ENCODE peak calls at places on chromosomes 13 and 19, in nine cellular contexts. X, M, E, U, W, P, L, S and O are unnamed samples.

GRCh38 chr13:105530468-105530867 is 1005.0 kb downstream of the EFNB2 start:
- DNase-seq in S (no peak), U (no peak), M (no peak), X (no peak), L (no peak), E (no peak), W (no peak), P (no peak), O (no peak)

GRCh38 chr19:3801412-3802096 is 15.4 kb upstream of the MATK start:
- DNase-seq in L (peak), P (no peak), E (no peak), U (peak), M (no peak), X (no peak), S (peak), W (peak), O (no peak)

GRCh38 chr19:18112989-18113478 is 15.5 kb downstream of the MAST3 start:
- DNase-seq in M (peak), U (peak), L (peak), E (peak), S (peak), P (no peak), W (peak), X (peak), O (peak)

GRCh38 chr13:22596157-22596863 is 584.5 kb upstream of the SGCG start:
- DNase-seq in L (no peak), P (no peak), X (no peak), U (no peak), E (no peak), W (no peak), S (no peak), M (no peak), O (no peak)

GRCh38 chr19:33679696-33680095 is 57.9 kb downstream of the CHST8 start:
- DNase-seq in S (no peak), U (no peak), L (no peak), X (no peak), M (no peak), P (no peak), W (no peak), E (no peak), O (no peak)

GRCh38 chr19:34269968-34270621 is 15.7 kb downstream of the GARRE1 start:
- DNase-seq in U (no peak), M (peak), W (no peak), E (no peak), L (no peak), S (peak), P (peak), X (peak), O (peak)

GRCh38 chr13:72144625-72145024 is 277.6 kb upstream of the DACH1 start:
- DNase-seq in L (no peak), U (no peak), W (no peak), P (no peak), E (no peak), M (no peak), S (no peak), X (no peak), O (no peak)

GRCh38 chr19:41273076-41273475 is 8.9 kb downstream of the HNRNPUL1 start:
- DNase-seq in E (no peak), U (no peak), L (no peak), S (no peak), X (no peak), W (no peak), P (no peak), M (no peak), O (no peak)

GRCh38 chr19:15293751-15294505 is 38.4 kb downstream of the BRD4 start:
- DNase-seq in W (no peak), U (no peak), L (peak), P (no peak), M (peak), X (no peak), S (no peak), E (no peak), O (no peak)

GRCh38 chr19:2690856-2691255 is 11.6 kb downstream of the GNG7 start:
- DNase-seq in X (no peak), M (no peak), S (no peak), P (no peak), E (no peak), U (no peak), L (no peak), W (no peak), O (no peak)

GRCh38 chr19:42129399-42130253 is 2.6 kb downstream of the POU2F2 start:
- DNase-seq in P (peak), S (no peak), E (no peak), L (peak), W (no peak), X (no peak), U (no peak), M (peak), O (peak)

GRCh38 chr13:43846496-43846895 is 33.0 kb downstream of the CCDC122 start:
- DNase-seq in W (no peak), P (no peak), L (no peak), E (no peak), M (peak), U (no peak), X (no peak), S (peak), O (no peak)

GRCh38 chr19:7869453-7869909 is 4.7 kb downstream of the PRR36 start:
- DNase-seq in L (peak), E (no peak), X (peak), S (no peak), P (no peak), W (peak), U (no peak), M (peak), O (peak)

GRCh38 chr19:7224205-7224833 is 69.9 kb downstream of the INSR start:
- DNase-seq in W (no peak), M (peak), U (no peak), L (no peak), E (no peak), S (peak), P (no peak), X (no peak), O (no peak)

GRCh38 chr19:4115050-4115817 is 8.7 kb downstream of the MAP2K2 start:
- DNase-seq in E (no peak), P (no peak), W (no peak), S (no peak), L (peak), U (no peak), M (no peak), X (no peak), O (peak)

GRCh38 chr19:19776206-19777008 is 43.5 kb upstream of the ZNF14 start:
- DNase-seq in U (peak), P (peak), W (peak), X (peak), E (peak), S (peak), M (peak), L (peak), O (peak)

GRCh38 chr19:19778666-19779065 is 42.9 kb downstream of the ZNF506 start:
- DNase-seq in P (no peak), U (no peak), E (no peak), S (no peak), X (no peak), L (no peak), M (no peak), W (no peak), O (no peak)

GRCh38 chr19:19775891-19776205 is 42.9 kb upstream of the ZNF14 start:
- DNase-seq in L (no peak), P (no peak), W (no peak), U (no peak), M (no peak), E (no peak), X (no peak), S (no peak), O (peak)

GRCh38 chr19:19777692-19778091 is 43.9 kb downstream of the ZNF506 start:
- DNase-seq in P (no peak), E (no peak), S (no peak), U (no peak), X (no peak), L (no peak), W (no peak), M (no peak), O (no peak)

GRCh38 chr19:19774354-19775033 is 41.6 kb upstream of the ZNF14 start:
- DNase-seq in L (no peak), E (no peak), M (no peak), U (no peak), P (no peak), X (no peak), W (no peak), S (no peak), O (peak)
- H3K4me2 ChIP-seq in L (no peak), E (no peak), M (no peak), U (no peak), P (no peak), X (no peak), W (no peak), S (no peak), O (no peak)

DNA sequence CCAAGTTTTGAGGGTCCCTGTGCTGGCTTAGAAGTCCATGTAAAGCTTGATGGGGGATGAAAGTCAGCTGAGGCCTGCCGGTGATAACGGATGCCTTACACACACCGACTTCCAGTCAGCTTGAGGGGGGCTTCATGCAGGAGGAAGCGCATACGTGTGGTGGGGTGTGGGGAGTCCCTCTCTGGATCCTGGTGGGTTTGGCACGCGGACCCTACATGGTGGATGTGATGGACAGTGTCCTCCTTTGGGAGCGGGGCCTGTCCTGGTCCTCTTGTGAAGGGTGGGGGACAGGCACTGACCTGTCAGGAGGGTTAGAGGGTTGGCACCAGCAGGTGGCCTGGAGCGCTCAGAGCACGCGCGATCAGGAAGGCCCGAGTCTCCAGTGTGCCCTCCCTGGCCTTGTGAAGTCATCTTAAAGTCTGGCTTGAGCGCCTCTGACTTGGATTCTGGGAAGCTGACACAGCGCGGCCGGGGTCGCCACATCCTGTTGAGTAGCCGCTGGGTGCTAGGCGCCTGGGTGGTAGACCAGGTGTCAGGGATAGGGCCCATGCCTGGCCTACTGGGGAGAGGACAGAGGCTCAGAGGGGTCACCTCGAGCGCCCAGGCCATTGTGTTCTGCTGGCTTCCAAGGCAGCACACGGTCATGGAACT is 2.9 kb downstream of the DAZAP1 start:
- DNase-seq in W (no peak), M (peak), U (no peak), L (no peak), X (peak), S (peak), E (no peak), P (no peak), O (no peak)
- H3K4me3 ChIP-seq in W (no peak), M (no peak), U (no peak), L (no peak), X (no peak), S (peak), E (no peak), P (peak), O (no peak)

DNA sequence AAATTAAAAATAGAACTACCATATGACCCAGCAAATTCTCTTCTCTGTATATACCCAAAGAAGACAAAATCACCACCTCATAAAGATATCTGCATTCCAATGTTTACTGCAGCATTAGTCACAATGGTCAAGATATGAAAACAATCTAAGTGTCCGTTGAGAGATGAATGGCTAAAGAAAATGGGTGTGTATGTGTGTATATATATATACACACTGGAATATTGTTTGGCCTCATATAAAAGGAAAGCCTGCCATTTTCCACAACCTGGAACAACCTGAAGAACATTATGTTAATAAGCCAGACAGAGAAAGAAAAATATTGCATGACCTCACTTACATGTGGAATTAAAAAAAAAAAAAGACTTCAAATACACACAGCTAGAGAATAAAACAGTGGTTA is 29.5 kb upstream of the RBM26 start:
- DNase-seq in L (no peak), P (no peak), E (no peak), U (no peak), X (peak), W (no peak), M (peak), S (peak), O (no peak)
- H3K4me2 ChIP-seq in L (no peak), P (no peak), E (peak), U (no peak), X (no peak), W (no peak), M (peak), S (peak), O (no peak)

GRCh38 chr13:113123226-113124150 is 889 bp downstream of the F10 start:
- DNase-seq in L (peak), W (no peak), X (no peak), E (no peak), S (no peak), M (no peak), P (no peak), U (no peak), O (peak)

GRCh38 chr13:113122571-113123225 is at the start of gene F10:
- DNase-seq in W (peak), L (peak), S (no peak), E (no peak), P (no peak), X (no peak), M (peak), U (no peak), O (no peak)

GRCh38 chr13:113121183-113121927 is 1.2 kb upstream of the F10 start:
- DNase-seq in S (no peak), U (no peak), L (no peak), W (no peak), E (no peak), P (no peak), M (no peak), X (no peak), O (no peak)

GRCh38 chr13:113120300-113121182 is 2.1 kb upstream of the F10 start:
- DNase-seq in X (no peak), M (no peak), E (no peak), S (no peak), U (no peak), W (no peak), P (no peak), L (no peak), O (no peak)

GRCh38 chr13:113121928-113122420 is 625 bp upstream of the F10 start:
- DNase-seq in X (no peak), S (no peak), W (no peak), U (no peak), P (no peak), L (peak), M (no peak), E (no peak), O (no peak)
- H3K4me3 ChIP-seq in X (no peak), S (no peak), W (no peak), U (peak), P (no peak), L (no peak), M (no peak), E (no peak), O (no peak)